ENCODE peak calls at places on chromosomes 3 and 15, in ten cellular contexts. H, O, N, T, P, E, W, L, I and K are unnamed samples.

GRCh38 chr3:3405131-3405530 is 225.6 kb upstream of the CRBN start:
- DNase-seq in O (no peak), E (no peak), N (no peak), P (no peak), T (no peak), W (no peak), H (no peak), I (no peak), L (no peak), K (no peak)

GRCh38 chr3:53109822-53110771 is 20.1 kb downstream of the RFT1 start:
- DNase-seq in N (peak; percentile 40), L (no peak), T (peak; percentile 19), I (peak; percentile 64), H (no peak), O (peak; percentile 74), E (no peak), W (no peak), P (peak; percentile 66), K (peak; percentile 44)

GRCh38 chr3:38707730-38708129 is 58.2 kb upstream of the SCN5A start:
- DNase-seq in H (no peak), E (no peak), W (no peak), L (no peak), O (peak; percentile 5), P (no peak), N (no peak), T (no peak), I (no peak), K (no peak)

GRCh38 chr15:48177383-48177874 is 666 bp downstream of the MYEF2 start:
- DNase-seq in E (no peak), L (no peak), T (no peak), H (no peak), O (no peak), I (no peak), P (no peak), W (no peak), N (no peak), K (no peak)

GRCh38 chr3:18443670-18444596 is 18.8 kb upstream of the SATB1 start:
- DNase-seq in O (no peak), I (peak; percentile 73), N (no peak), P (peak; percentile 31), L (no peak), T (no peak), H (peak; percentile 85), W (no peak), E (peak; percentile 80), K (no peak)

GRCh38 chr3:40534283-40534682 is 9.5 kb downstream of the ZNF621 start:
- DNase-seq in P (no peak), H (no peak), I (no peak), L (no peak), W (no peak), N (no peak), T (no peak), O (no peak), E (no peak), K (no peak)

GRCh38 chr3:14138878-14139659 is 14.2 kb downstream of the TMEM43 start:
- DNase-seq in L (no peak), N (no peak), W (no peak), T (no peak), O (no peak), E (no peak), H (no peak), P (no peak), I (no peak), K (no peak)

GRCh38 chr3:196012481-196012880 is 69.4 kb downstream of the TFRC start:
- DNase-seq in I (no peak), L (no peak), E (no peak), O (no peak), T (no peak), P (no peak), W (no peak), N (no peak), H (no peak), K (no peak)

GRCh38 chr3:191762323-191762960 is 301.5 kb downstream of the PYDC2 start:
- DNase-seq in L (no peak), P (no peak), T (no peak), W (no peak), I (no peak), O (peak; percentile 95), E (no peak), N (no peak), H (no peak), K (no peak)

GRCh38 chr3:4586381-4586780 is 93.2 kb downstream of the ITPR1 start:
- DNase-seq in I (no peak), N (no peak), H (no peak), T (no peak), W (no peak), E (no peak), O (no peak), L (no peak), P (no peak), K (no peak)

GRCh38 chr15:45157974-45158373 is 28.2 kb downstream of the DUOX1 start:
- DNase-seq in E (no peak), H (no peak), T (no peak), O (no peak), N (no peak), W (no peak), L (no peak), I (no peak), P (no peak), K (no peak)

GRCh38 chr3:30342319-30343060 is 263.9 kb upstream of the TGFBR2 start:
- DNase-seq in T (peak; percentile 89), E (no peak), L (no peak), O (peak; percentile 87), W (peak; percentile 77), N (no peak), I (no peak), H (no peak), P (no peak), K (peak; percentile 51)

DNA sequence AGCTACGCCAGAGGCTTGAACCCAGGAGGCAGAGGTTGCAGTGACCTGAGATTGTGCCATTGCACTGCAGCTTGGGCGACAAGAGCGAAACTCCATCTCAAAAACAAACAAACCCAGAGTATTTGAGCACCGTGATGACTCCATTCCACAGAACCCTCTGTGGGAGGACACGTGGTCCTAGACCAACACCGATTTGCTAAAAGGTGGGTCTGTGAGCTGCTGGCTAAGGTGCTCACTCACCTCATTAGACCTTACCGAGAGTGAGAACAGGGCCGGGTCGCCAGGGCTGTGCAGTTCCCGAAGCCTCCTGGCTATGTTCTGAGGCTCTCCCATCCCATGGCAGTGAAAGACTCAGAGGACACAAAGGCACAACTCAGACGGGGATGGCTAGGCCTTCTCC is 17.9 kb downstream of the ABHD2 start:
- DNase-seq in O (no peak), I (no peak), E (no peak), N (no peak), W (no peak), T (no peak), P (no peak), L (no peak), H (no peak), K (no peak)
- H3K4me1 ChIP-seq in O (peaks cover 49% of the 10 kb centered on the region), I (peaks cover 2% of the 10 kb centered on the region), E (peaks cover 33% of the 10 kb centered on the region), N (peaks cover 45% of the 10 kb centered on the region), W (peaks cover 19% of the 10 kb centered on the region), T (peaks cover 27% of the 10 kb centered on the region), P (peaks cover 64% of the 10 kb centered on the region), L (peaks cover 48% of the 10 kb centered on the region), H (peaks cover 7% of the 10 kb centered on the region), K (peaks cover 20% of the 10 kb centered on the region)

GRCh38 chr3:188855690-188856089 is 316.1 kb upstream of the TPRG1 start:
- DNase-seq in E (no peak), I (no peak), P (no peak), W (no peak), N (no peak), O (no peak), T (no peak), L (no peak), H (no peak), K (no peak)

GRCh38 chr3:188854395-188855149 is 317.2 kb upstream of the TPRG1 start:
- DNase-seq in I (no peak), L (no peak), T (no peak), W (no peak), O (no peak), H (no peak), E (no peak), N (no peak), P (no peak), K (no peak)

GRCh38 chr3:188863999-188864406 is 307.8 kb upstream of the TPRG1 start:
- DNase-seq in T (no peak), E (no peak), W (no peak), O (no peak), L (no peak), I (no peak), P (no peak), H (no peak), N (no peak), K (no peak)

GRCh38 chr3:188861847-188862740 is 309.7 kb upstream of the TPRG1 start:
- DNase-seq in H (no peak), W (no peak), N (no peak), L (no peak), O (no peak), P (no peak), T (no peak), I (no peak), E (no peak), K (no peak)

GRCh38 chr3:188860147-188860546 is 311.6 kb upstream of the TPRG1 start:
- DNase-seq in N (no peak), P (no peak), W (no peak), L (no peak), O (no peak), I (no peak), E (no peak), T (no peak), H (no peak), K (no peak)
- TF ChIP-seq POLR2AphosphoS5 in N (no peak), P (no peak), W (no peak), L (peak; percentile 51), O (no peak), I (no peak), E (no peak), T (no peak), H (no peak), K (no peak)

GRCh38 chr3:99352811-99353210 is 285.6 kb upstream of the COL8A1 start:
- DNase-seq in O (no peak), W (no peak), N (no peak), H (no peak), P (no peak), L (no peak), E (no peak), T (no peak), I (no peak), K (no peak)
- H3K27ac ChIP-seq in O (no peak overlapping the region), W (no peak overlapping the region), N (no peak overlapping the region), H (no peak overlapping the region), P (no peak overlapping the region), L (no peak overlapping the region), E (no peak overlapping the region), T (no peak overlapping the region), I (no peak overlapping the region), K (no peak overlapping the region)

DNA sequence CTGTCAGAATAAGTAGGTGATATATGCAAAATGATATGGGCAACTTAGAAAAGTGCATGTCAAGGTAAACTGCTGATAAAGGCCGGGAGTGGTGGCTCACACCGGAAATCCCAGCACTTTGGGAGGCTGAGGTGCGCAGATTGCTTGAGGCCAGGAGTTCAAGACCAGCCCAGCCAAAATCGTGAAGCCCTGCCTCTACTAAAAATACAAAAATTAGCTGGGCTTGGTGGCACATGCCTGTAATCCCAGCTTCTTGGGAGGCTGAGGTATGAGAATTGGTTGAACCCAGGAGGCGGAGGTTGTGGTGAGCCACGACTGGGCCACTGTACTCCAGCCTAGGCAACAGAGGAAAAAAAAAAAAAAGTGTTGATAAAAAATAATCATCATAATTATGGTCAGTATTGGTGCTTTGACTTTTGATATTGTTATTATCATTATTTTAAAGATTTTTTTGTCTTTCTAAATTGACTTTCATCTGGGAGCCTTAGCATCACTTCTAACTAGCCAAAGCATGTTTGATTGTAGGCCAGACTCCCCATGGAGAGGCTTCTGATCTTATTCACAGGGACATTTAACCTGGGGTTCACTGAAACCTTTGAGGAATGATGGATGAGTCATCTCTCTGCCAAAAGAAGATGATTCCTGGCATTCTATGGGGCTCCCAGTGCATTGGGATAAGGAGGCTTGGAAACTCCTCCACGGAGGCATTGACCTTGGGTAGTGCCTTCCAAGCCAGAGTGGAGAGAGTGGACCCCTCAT is 5.6 kb downstream of the ZBTB38 start:
- DNase-seq in P (no peak), I (no peak), E (no peak), H (no peak), L (no peak), O (no peak), N (peak; percentile 19), T (no peak), W (no peak), K (no peak)
- H3K4me1 ChIP-seq in P (peaks cover 36% of the 10 kb centered on the region), I (peaks cover 8% of the 10 kb centered on the region), E (peaks cover 23% of the 10 kb centered on the region), H (no peaks in the 10 kb centered on the region), L (peaks cover 4% of the 10 kb centered on the region), O (peaks cover 42% of the 10 kb centered on the region), N (peaks cover 13% of the 10 kb centered on the region), T (peaks cover 18% of the 10 kb centered on the region), W (peaks cover 4% of the 10 kb centered on the region), K (peaks cover 8% of the 10 kb centered on the region)